ENCODE peak calls at places on chromosomes 12 and 14, in six cellular contexts. G, M, H, V, F and D are unnamed samples.

GRCh38 chr12:26567126-26567525 is 265.9 kb downstream of the ITPR2 start:
- DNase-seq in G (no peak), M (no peak), H (no peak), V (no peak), F (no peak), D (no peak)

GRCh38 chr14:58963873-58964597 is 224.4 kb upstream of the DAAM1 start:
- DNase-seq in G (no peak), M (no peak), H (no peak), V (no peak), F (no peak), D (no peak)

GRCh38 chr14:34593740-34594375 is 36.1 kb downstream of the SNX6 start:
- DNase-seq in G (no peak), M (no peak), H (no peak), V (no peak), F (no peak), D (no peak)

GRCh38 chr14:73744874-73745529 is 30.8 kb upstream of the PNMA1 start:
- DNase-seq in G (no peak), M (peak), H (no peak), V (no peak), F (no peak), D (no peak)

GRCh38 chr12:22794017-22794416 is 169.0 kb downstream of the ETNK1 start:
- DNase-seq in G (no peak), M (no peak), H (no peak), V (no peak), F (no peak), D (no peak)

GRCh38 chr12:81992461-81992860 is 233.3 kb upstream of the PPFIA2 start:
- DNase-seq in G (no peak), M (peak), H (peak), V (no peak), F (peak), D (peak)

GRCh38 chr12:131684015-131684725 is 26.7 kb upstream of the SFSWAP start:
- DNase-seq in G (no peak), M (no peak), H (no peak), V (no peak), F (no peak), D (no peak)

GRCh38 chr14:51845811-51846210 is 14.6 kb upstream of the GNG2 start:
- DNase-seq in G (no peak), M (no peak), H (no peak), V (no peak), F (no peak), D (peak)

GRCh38 chr12:108567974-108568652 is 5.7 kb downstream of the ISCU start:
- DNase-seq in G (no peak), M (no peak), H (peak), V (peak), F (no peak), D (no peak)

GRCh38 chr12:125053821-125054220 is 11.4 kb upstream of the AACS start:
- DNase-seq in G (no peak), M (no peak), H (no peak), V (no peak), F (no peak), D (no peak)

GRCh38 chr12:110971189-110971920 is 51.0 kb upstream of the MYL2 start:
- DNase-seq in G (no peak), M (no peak), H (no peak), V (no peak), F (no peak), D (no peak)

GRCh38 chr14:64792231-64792630 is 87.5 kb downstream of the SPTB start:
- DNase-seq in G (no peak), M (no peak), H (no peak), V (no peak), F (no peak), D (no peak)

GRCh38 chr12:49489720-49490119 is 49.1 kb upstream of the KCNH3 start:
- DNase-seq in G (no peak), M (peak), H (peak), V (no peak), F (no peak), D (no peak)

GRCh38 chr12:3195859-3196483 is 118.8 kb downstream of the TSPAN9 start:
- DNase-seq in G (no peak), M (no peak), H (no peak), V (no peak), F (no peak), D (no peak)

GRCh38 chr14:68124885-68125731 is 305.5 kb downstream of the RAD51B start:
- DNase-seq in G (no peak), M (no peak), H (no peak), V (no peak), F (peak), D (no peak)

GRCh38 chr12:85781751-85782150 is 54.5 kb downstream of the RASSF9 start:
- DNase-seq in G (no peak), M (no peak), H (no peak), V (no peak), F (no peak), D (no peak)

GRCh38 chr12:95996034-95996658 is at the start of gene HAL:
- DNase-seq in G (no peak), M (no peak), H (no peak), V (no peak), F (peak), D (peak)

GRCh38 chr12:102051431-102051965 is 10.3 kb downstream of the WASHC3 start:
- DNase-seq in G (no peak), M (no peak), H (no peak), V (no peak), F (no peak), D (no peak)

GRCh38 chr12:104083769-104084475 is 19.6 kb downstream of the HCFC2 start:
- DNase-seq in G (no peak), M (no peak), H (no peak), V (peak), F (no peak), D (no peak)

GRCh38 chr12:885701-886100 is 63.8 kb downstream of the RAD52 start:
- DNase-seq in G (no peak), M (no peak), H (no peak), V (no peak), F (no peak), D (no peak)

GRCh38 chr12:102407776-102408486 is 72.4 kb downstream of the IGF1 start:
- DNase-seq in G (no peak), M (no peak), H (no peak), V (no peak), F (peak), D (no peak)

GRCh38 chr14:68668531-68668930 is 124.3 kb downstream of the ZFP36L1 start:
- DNase-seq in G (no peak), M (no peak), H (no peak), V (no peak), F (no peak), D (no peak)

GRCh38 chr14:90495357-90496276 is 98.8 kb downstream of the CALM1 start:
- DNase-seq in G (peak), M (no peak), H (peak), V (no peak), F (peak), D (peak)

GRCh38 chr12:50119387-50119786 is 7.4 kb downstream of the COX14 start:
- DNase-seq in G (no peak), M (no peak), H (no peak), V (no peak), F (no peak), D (no peak)

GRCh38 chr12:112126000-112126431 is 656 bp downstream of the TRAFD1 start:
- DNase-seq in G (no peak), M (no peak), H (peak), V (no peak), F (no peak), D (no peak)

GRCh38 chr12:4265280-4265679 is 8.3 kb upstream of the CCND2 start:
- DNase-seq in G (no peak), M (no peak), H (peak), V (no peak), F (no peak), D (no peak)

GRCh38 chr14:35878272-35879140 is 52.4 kb downstream of the BRMS1L start:
- DNase-seq in G (no peak), M (peak), H (peak), V (no peak), F (peak), D (peak)

GRCh38 chr12:93048646-93049045 is 119.6 kb upstream of the EEA1 start:
- DNase-seq in G (no peak), M (no peak), H (no peak), V (no peak), F (no peak), D (no peak)

GRCh38 chr12:4545195-4545594 is 6.5 kb downstream of the RAD51AP1 start:
- DNase-seq in G (no peak), M (no peak), H (no peak), V (no peak), F (no peak), D (no peak)

GRCh38 chr14:29927596-29928341 is at the start of gene PRKD1:
- DNase-seq in G (peak), M (no peak), H (peak), V (no peak), F (peak), D (no peak)

GRCh38 chr14:69539631-69540410 is 34.9 kb downstream of the CCDC177 start:
- DNase-seq in G (no peak), M (no peak), H (no peak), V (no peak), F (peak), D (peak)

GRCh38 chr12:39403376-39403775 is 39.5 kb downstream of the KIF21A start:
- DNase-seq in G (no peak), M (no peak), H (no peak), V (no peak), F (no peak), D (no peak)

GRCh38 chr14:33884916-33885315 is 66.0 kb downstream of the EGLN3 start:
- DNase-seq in G (no peak), M (no peak), H (no peak), V (no peak), F (no peak), D (no peak)

GRCh38 chr12:124689585-124689984 is 122.2 kb upstream of the NCOR2 start:
- DNase-seq in G (no peak), M (no peak), H (no peak), V (no peak), F (no peak), D (no peak)

GRCh38 chr14:105485720-105486332 is 860 bp upstream of the CRIP1 start:
- DNase-seq in G (peak), M (no peak), H (peak), V (no peak), F (peak), D (peak)

GRCh38 chr14:105487449-105487985 is 831 bp downstream of the CRIP1 start:
- DNase-seq in G (peak), M (no peak), H (no peak), V (no peak), F (no peak), D (peak)

GRCh38 chr14:105487986-105488777 is 1.5 kb downstream of the CRIP1 start:
- DNase-seq in G (no peak), M (no peak), H (no peak), V (no peak), F (peak), D (no peak)

GRCh38 chr14:105486333-105486973 is at the start of gene CRIP1:
- DNase-seq in G (no peak), M (no peak), H (no peak), V (no peak), F (no peak), D (no peak)

GRCh38 chr14:105486974-105487448 is 325 bp downstream of the CRIP1 start:
- DNase-seq in G (peak), M (no peak), H (no peak), V (no peak), F (peak), D (no peak)
- H3K4me3 ChIP-seq in G (peak), M (peak), H (no peak), V (peak), F (peak), D (no peak)

DNA sequence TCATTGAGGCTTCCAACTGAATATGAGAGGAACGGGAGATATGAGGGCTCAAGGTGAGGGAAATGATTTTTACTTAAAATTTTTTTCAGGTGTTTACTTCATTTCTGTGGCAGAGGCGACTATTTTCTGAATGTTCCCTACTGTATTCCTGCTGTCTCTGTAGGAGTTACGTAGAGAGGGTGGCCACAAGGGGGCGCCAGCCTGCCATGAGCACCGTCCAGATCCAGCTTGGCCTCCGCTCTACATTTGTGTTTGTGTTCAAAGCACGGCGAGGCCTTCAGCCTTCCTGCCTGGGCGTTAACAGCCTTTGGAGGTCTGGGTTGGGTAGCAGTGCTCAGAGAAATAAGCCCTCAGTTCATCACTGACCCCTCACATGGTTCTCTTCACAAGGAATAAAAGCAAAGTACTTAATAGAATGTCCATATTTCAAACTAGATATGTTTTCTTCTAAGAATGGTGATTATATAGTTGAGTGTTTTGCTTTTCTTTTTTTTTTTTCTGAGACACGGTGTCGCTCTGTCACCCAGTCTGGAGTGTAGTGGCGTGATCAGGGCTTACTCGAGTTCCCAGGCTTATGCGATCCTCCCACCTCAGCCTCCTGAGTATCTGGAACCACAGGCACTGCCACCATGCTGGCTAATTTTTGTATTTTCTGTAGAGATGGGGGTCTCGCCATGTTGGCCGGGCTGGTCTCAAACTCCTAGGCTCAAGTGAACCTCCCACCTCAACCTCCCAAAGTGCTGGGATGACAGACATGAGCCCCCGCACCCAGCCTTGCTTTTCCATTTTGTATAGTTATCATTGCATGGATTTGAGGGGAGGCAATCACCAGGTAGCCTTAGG is 22.3 kb downstream of the CKB start:
- DNase-seq in G (peak), M (no peak), H (peak), V (no peak), F (peak), D (peak)
- TF ChIP-seq MAX in G (peak), M (no peak), H (no peak), V (no peak), F (peak), D (peak)

DNA sequence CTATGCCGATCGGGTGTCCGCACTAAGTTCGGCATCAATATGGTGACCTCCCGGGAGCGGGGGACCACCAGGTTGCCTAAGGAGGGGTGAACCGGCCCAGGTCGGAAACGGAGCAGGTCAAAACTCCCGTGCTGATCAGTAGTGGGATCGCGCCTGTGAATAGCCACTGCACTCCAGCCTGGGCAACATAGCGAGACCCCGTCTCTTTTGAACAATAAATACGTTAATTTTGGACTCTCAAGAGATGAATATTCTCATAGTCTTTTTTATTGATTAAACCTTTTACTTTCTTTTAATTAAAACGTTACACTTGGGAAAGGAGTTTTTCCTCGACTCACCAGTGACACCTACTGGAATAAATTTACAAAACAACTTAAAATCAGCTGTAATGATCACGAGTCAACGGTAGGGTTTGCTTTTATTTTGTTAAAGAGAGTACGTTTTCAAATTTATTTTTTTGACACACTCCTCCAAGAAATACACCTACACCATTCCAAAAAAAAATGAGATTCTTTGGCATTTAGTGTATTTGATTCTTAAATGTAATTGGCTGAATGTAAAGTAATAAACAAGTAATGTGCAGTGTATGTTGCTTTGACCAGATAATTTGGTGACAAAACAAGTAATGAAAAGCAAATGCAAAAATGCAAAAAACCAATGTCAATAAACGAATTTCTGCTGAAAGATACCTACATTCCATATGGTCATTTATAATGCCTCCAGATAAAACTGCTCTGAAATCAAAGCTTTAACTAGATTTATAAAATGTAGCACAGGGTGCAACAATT is 687 bp upstream of the RPS29 start:
- DNase-seq in G (no peak), M (peak), H (peak), V (peak), F (peak), D (peak)
- H3K4me3 ChIP-seq in G (peak), M (peak), H (no peak), V (peak), F (peak), D (peak)

GRCh38 chr12:105995986-105996385 is 142.8 kb downstream of the NUAK1 start:
- DNase-seq in G (no peak), M (no peak), H (no peak), V (no peak), F (no peak), D (no peak)

GRCh38 chr12:105993766-105994165 is 145.0 kb downstream of the NUAK1 start:
- DNase-seq in G (no peak), M (no peak), H (no peak), V (no peak), F (no peak), D (no peak)

GRCh38 chr12:105987687-105988035 is 151.1 kb downstream of the NUAK1 start:
- DNase-seq in G (no peak), M (no peak), H (no peak), V (no peak), F (no peak), D (no peak)

GRCh38 chr12:105992849-105993740 is 145.7 kb downstream of the NUAK1 start:
- DNase-seq in G (no peak), M (no peak), H (no peak), V (no peak), F (no peak), D (no peak)
- TF ChIP-seq MAX in G (no peak), M (no peak), H (no peak), V (no peak), F (no peak), D (no peak)

DNA sequence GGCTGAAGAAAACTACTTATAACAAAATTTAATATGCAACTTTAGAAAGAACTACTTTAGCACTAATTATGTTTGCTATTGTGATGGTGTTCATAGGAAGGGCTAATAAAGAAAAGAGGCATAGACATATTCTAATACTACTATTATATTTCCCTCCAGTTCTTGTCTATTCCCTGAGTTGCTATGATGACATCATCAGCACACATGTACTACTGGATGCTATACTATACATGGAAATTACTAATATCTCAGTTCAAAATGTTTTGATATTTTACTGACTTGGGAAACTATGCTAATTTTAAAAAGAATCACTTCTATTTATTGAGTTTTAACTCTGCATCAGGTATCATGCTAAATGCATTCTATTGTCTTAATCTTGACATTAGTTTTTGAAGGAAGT is 101.6 kb downstream of the EPS8 start:
- DNase-seq in G (no peak), M (no peak), H (no peak), V (no peak), F (no peak), D (no peak)
- H3K4me3 ChIP-seq in G (no peak), M (no peak), H (no peak), V (no peak), F (no peak), D (no peak)

DNA sequence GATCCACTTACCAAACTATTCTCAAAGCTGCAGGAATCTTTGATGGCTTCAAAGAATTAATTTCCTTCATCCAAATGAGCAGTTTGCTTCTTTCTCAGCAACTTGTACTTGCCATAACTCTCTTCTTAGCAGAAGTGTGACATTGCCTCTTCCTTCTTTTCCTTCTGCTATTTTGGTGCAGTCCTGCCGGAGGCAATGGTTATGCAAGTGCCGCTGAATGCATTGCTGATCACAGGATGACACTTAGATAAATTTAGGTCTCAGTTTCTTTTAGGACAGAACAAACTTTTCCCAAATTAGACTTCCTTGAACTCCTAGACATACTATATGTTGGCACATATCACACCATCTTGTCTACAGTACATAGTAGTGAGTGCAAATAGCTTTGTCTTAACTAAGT is 9.3 kb downstream of the FAR2 start:
- DNase-seq in G (no peak), M (no peak), H (no peak), V (no peak), F (no peak), D (peak)
- TF ChIP-seq MAX in G (no peak), M (no peak), H (no peak), V (no peak), F (no peak), D (peak)

DNA sequence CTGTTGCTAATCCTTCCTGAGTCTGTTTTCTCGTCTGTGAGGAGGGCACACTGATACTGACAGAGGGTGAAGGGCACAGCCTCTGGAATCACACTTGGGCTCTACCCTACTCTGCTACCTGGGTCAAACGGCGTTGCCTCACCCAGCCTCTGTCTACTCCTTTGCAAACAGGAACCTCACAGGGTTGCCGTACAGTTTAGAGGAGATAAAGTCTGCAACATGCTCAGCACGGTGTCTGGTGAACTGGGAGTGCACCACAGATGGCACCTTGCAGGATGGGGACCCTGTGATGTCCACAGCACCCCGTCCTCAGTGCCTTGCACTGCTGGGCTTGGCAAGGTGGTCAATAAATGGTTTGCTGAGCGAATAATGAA is 38.3 kb downstream of the TESC start:
- DNase-seq in G (no peak), M (no peak), H (no peak), V (no peak), F (no peak), D (peak)
- H3K4me3 ChIP-seq in G (no peak), M (no peak), H (no peak), V (no peak), F (no peak), D (no peak)